ENCODE peak calls at places on chromosomes 4 and X, in nine cellular contexts. Y is gastrocnemius medialis; Z is T-cell; N is right cardiac atrium; J is activated CD8-positive, alpha-beta T cell treated with anti-CD3 and anti-CD28 coated beads, Interleukin-2, amount 10 ng/mL, durations not matched to agents 7 days and 5 days; P is HepG2; L is left ventricle myocardium superior; M is left lung; O is pancreas. H is an unnamed sample.

GRCh38 chr4:73430188-73430587 is 5.8 kb upstream of the AFP start:
- ATAC-seq in Y (no peak), Z (no peak), N (no peak), J (no peak), P (no peak), L (no peak), M (no peak), O (no peak), H (no peak)

GRCh38 chr4:5203925-5204324 is 152.6 kb downstream of the STK32B start:
- ATAC-seq in Y (peak; percentile 36), Z (no peak), N (no peak), J (no peak), P (no peak), L (no peak), M (no peak), O (no peak), H (no peak)

GRCh38 chrX:138756234-138756633 is 44.7 kb upstream of the FGF13 start:
- ATAC-seq in Y (peak; percentile 76), Z (no peak), N (peak; percentile 81), J (no peak), P (peak; percentile 44), L (peak; percentile 73), M (peak; percentile 87), O (no peak), H (peak; percentile 38)

GRCh38 chrX:101408530-101408836 is 461 bp downstream of the HNRNPH2 start:
- ATAC-seq in Y (peak; percentile 16), Z (peak; percentile 14), N (no peak), J (no peak), P (no peak), L (peak; percentile 3), M (peak; percentile 34), O (peak; percentile 7), H (no peak)

GRCh38 chr4:72951628-72952027 is 117.9 kb downstream of the COX18 start:
- ATAC-seq in Y (no peak), Z (no peak), N (no peak), J (no peak), P (no peak), L (no peak), M (no peak), O (no peak), H (no peak)

GRCh38 chr4:141346144-141346543 is 125.4 kb downstream of the ZNF330 start:
- ATAC-seq in Y (no peak), Z (no peak), N (peak; percentile 86), J (no peak), P (peak; percentile 87), L (peak; percentile 80), M (peak; percentile 87), O (peak; percentile 53), H (peak; percentile 53)

GRCh38 chr4:156677136-156677535 is 294.5 kb downstream of the PDGFC start:
- ATAC-seq in Y (no peak), Z (no peak), N (no peak), J (no peak), P (peak; percentile 88), L (peak; percentile 42), M (peak; percentile 25), O (no peak), H (no peak)

GRCh38 chrX:17415242-17415815 is 40.3 kb downstream of the NHS start:
- ATAC-seq in Y (no peak), Z (no peak), N (peak; percentile 14), J (no peak), P (no peak), L (no peak), M (no peak), O (no peak), H (no peak)

H was measured in esophagus mucosa.